ENCODE peak calls at places on chromosome 20, in eight cellular contexts. R is neural progenitor cell, O is mesenchymal stem cell, N is neuronal stem cell, M is mammary epithelial cell, Y is MM.1S, D is DND-41, Q is PC-3. H is an unnamed sample. For H3K27me3, the result is how much of the 10 kb centered on the place peaks cover.

GRCh38 chr20:46002008-46002407 is 6.7 kb upstream of the MMP9 start:
- DNase-seq in R (no peak), O (no peak), N (no peak), M (no peak), Y (no peak), D (no peak), Q (no peak), H (no peak)

GRCh38 chr20:58712116-58712822 is 19.7 kb downstream of the NPEPL1 start:
- DNase-seq in R (no peak), O (no peak), N (no peak), M (no peak), Y (no peak), D (no peak), Q (no peak), H (no peak)

GRCh38 chr20:32588040-32588439 is 2.9 kb upstream of the NOL4L start:
- DNase-seq in R (no peak), O (no peak), N (no peak), M (no peak), Y (no peak), D (no peak), Q (no peak), H (no peak)

GRCh38 chr20:16287776-16288175 is 285.5 kb downstream of the KIF16B start:
- DNase-seq in R (no peak), O (no peak), N (no peak), M (no peak), Y (no peak), D (no peak), Q (no peak), H (no peak)

GRCh38 chr20:21714297-21715192 is 9.1 kb downstream of the PAX1 start:
- DNase-seq in R (peak), O (no peak), N (no peak), M (no peak), Y (no peak), D (no peak), Q (no peak), H (no peak)

GRCh38 chr20:13021205-13021970 is 12.6 kb downstream of the SPTLC3 start:
- DNase-seq in R (no peak), O (no peak), N (no peak), M (no peak), Y (no peak), D (no peak), Q (no peak), H (no peak)

GRCh38 chr20:41118632-41119031 is 18.7 kb upstream of the PLCG1 start:
- DNase-seq in R (no peak), O (no peak), N (no peak), M (no peak), Y (no peak), D (no peak), Q (peak), H (no peak)

GRCh38 chr20:30599990-30600389 is 657.5 kb upstream of the DEFB115 start:
- DNase-seq in R (no peak), O (no peak), N (no peak), M (no peak), Y (no peak), D (no peak), Q (no peak), H (no peak)

GRCh38 chr20:34711813-34712430 is 7.8 kb downstream of the TP53INP2 start:
- DNase-seq in R (no peak), O (no peak), N (no peak), M (no peak), Y (no peak), D (no peak), Q (no peak), H (no peak)

GRCh38 chr20:6298049-6298448 is 175.2 kb upstream of the FERMT1 start:
- DNase-seq in R (no peak), O (no peak), N (no peak), M (no peak), Y (no peak), D (no peak), Q (no peak), H (no peak)

GRCh38 chr20:9228774-9229450 is 160.0 kb downstream of the PLCB4 start:
- DNase-seq in R (no peak), O (no peak), N (no peak), M (no peak), Y (no peak), D (no peak), Q (peak), H (no peak)

GRCh38 chr20:13042458-13042794 is 33.7 kb downstream of the SPTLC3 start:
- DNase-seq in R (no peak), O (no peak), N (no peak), M (no peak), Y (no peak), D (no peak), Q (no peak), H (no peak)

GRCh38 chr20:46246527-46246926 is 61.8 kb downstream of the CDH22 start:
- DNase-seq in R (no peak), O (no peak), N (no peak), M (no peak), Y (no peak), D (no peak), Q (no peak), H (no peak)

GRCh38 chr20:19779634-19780033 is 21.6 kb downstream of the RIN2 start:
- DNase-seq in R (no peak), O (no peak), N (no peak), M (peak), Y (peak), D (no peak), Q (no peak), H (no peak)

GRCh38 chr20:62479218-62479617 is 3.4 kb upstream of the GATA5 start:
- DNase-seq in R (no peak), O (no peak), N (no peak), M (no peak), Y (no peak), D (no peak), Q (no peak), H (no peak)
- H3K27me3 ChIP-seq in R (half or more), O (half or more), N (half or more), M (half or more), Y (half or more), D (under half), Q (under half), H (under half)

GRCh38 chr20:17298751-17299150 is 71.9 kb downstream of the PCSK2 start:
- DNase-seq in R (no peak), O (no peak), N (no peak), M (no peak), Y (no peak), D (no peak), Q (no peak), H (no peak)

GRCh38 chr20:17295151-17295726 is 68.4 kb downstream of the PCSK2 start:
- DNase-seq in R (no peak), O (no peak), N (no peak), M (no peak), Y (no peak), D (no peak), Q (no peak), H (no peak)

GRCh38 chr20:17295991-17296390 is 69.2 kb downstream of the PCSK2 start:
- DNase-seq in R (no peak), O (no peak), N (no peak), M (no peak), Y (no peak), D (no peak), Q (no peak), H (no peak)

DNA sequence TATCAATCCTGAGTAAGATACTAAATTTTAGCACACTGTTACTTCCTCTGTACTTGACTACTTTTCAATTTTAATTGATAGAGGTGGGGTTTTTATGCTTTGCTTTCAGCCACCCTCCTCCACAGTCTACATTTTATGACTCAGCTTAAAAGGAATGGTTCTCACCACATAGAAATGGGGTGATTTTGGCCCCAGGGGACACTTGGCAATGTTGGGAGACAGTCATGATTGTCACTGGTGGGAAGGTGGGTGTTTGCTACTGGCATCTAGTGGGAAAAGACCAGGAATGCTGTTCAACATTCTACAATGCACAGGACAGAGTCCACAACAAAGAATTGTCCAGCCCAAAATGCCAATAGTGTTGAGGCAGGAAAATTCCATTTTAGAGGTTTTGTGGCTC is 71.3 kb downstream of the PCSK2 start:
- DNase-seq in R (no peak), O (no peak), N (no peak), M (no peak), Y (no peak), D (no peak), Q (no peak), H (no peak)
- H3K9ac ChIP-seq in R (no peak), O (no peak), N (no peak), M (no peak), Y (no peak), D (no peak), Q (no peak), H (no peak)

GRCh38 chr20:17533396-17533795 is 2.2 kb upstream of the BFSP1 start:
- DNase-seq in R (peak), O (peak), N (peak), M (peak), Y (peak), D (peak), Q (peak), H (peak)
- H3K27me3 ChIP-seq in R (half or more), O (under half), N (under half), M (under half), Y (under half), D (under half), Q (under half), H (under half)

GRCh38 chr20:63939061-63939935 is 16.9 kb downstream of the UCKL1 start:
- DNase-seq in R (no peak), O (no peak), N (no peak), M (no peak), Y (no peak), D (no peak), Q (no peak), H (no peak)

GRCh38 chr20:63941282-63942060 is 14.7 kb downstream of the UCKL1 start:
- DNase-seq in R (peak), O (no peak), N (no peak), M (peak), Y (no peak), D (peak), Q (peak), H (no peak)

GRCh38 chr20:63942250-63943006 is 13.8 kb downstream of the UCKL1 start:
- DNase-seq in R (peak), O (no peak), N (no peak), M (peak), Y (no peak), D (peak), Q (no peak), H (peak)

GRCh38 chr20:63940071-63940471 is 16.1 kb downstream of the UCKL1 start:
- DNase-seq in R (no peak), O (no peak), N (no peak), M (no peak), Y (no peak), D (no peak), Q (no peak), H (no peak)

GRCh38 chr20:63940472-63941266 is 15.5 kb downstream of the UCKL1 start:
- DNase-seq in R (no peak), O (no peak), N (no peak), M (no peak), Y (no peak), D (no peak), Q (no peak), H (no peak)
- H3K9ac ChIP-seq in R (no peak), O (no peak), N (peak), M (no peak), Y (no peak), D (no peak), Q (no peak), H (no peak)

GRCh38 chr20:60500038-60500701 is 541.9 kb downstream of the CDH26 start:
- DNase-seq in R (no peak), O (no peak), N (no peak), M (no peak), Y (no peak), D (no peak), Q (no peak), H (no peak)

GRCh38 chr20:60497298-60497697 is 539.1 kb downstream of the CDH26 start:
- DNase-seq in R (no peak), O (no peak), N (no peak), M (peak), Y (no peak), D (no peak), Q (no peak), H (no peak)

DNA sequence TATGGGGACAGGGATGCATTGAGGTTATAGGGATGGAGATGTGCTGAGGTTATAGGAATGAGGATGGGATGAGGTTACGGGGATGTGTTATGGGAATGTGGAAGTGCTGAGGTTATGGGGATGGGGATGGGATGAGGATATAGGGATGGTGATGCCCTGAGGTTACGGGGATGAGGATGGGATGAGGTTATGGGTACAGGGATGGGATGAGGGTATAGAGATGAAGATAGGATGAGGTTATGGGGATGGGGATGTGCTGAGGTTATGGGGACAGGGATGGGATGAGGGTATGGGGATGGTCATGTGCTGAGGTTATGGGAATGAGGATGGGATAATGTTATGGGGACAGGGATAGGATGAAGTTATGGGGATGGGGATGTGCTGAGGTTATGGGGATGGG is 542.8 kb downstream of the CDH26 start:
- DNase-seq in R (no peak), O (no peak), N (no peak), M (no peak), Y (no peak), D (no peak), Q (no peak), H (no peak)
- H3K27me3 ChIP-seq in R (under half), O (under half), N (under half), M (under half), Y (under half), D (under half), Q (under half), H (under half)

GRCh38 chr20:48294942-48295341 is 509.7 kb upstream of the SULF2 start:
- DNase-seq in R (no peak), O (peak), N (peak), M (no peak), Y (no peak), D (no peak), Q (no peak), H (no peak)
- H3K9ac ChIP-seq in R (no peak), O (no peak), N (no peak), M (no peak), Y (no peak), D (no peak), Q (no peak), H (peak)

GRCh38 chr20:54149765-54150264 is 24.0 kb downstream of the CYP24A1 start:
- DNase-seq in R (no peak), O (no peak), N (no peak), M (no peak), Y (no peak), D (no peak), Q (no peak), H (no peak)
- H3K27me3 ChIP-seq in R (under half), O (under half), N (under half), M (under half), Y (under half), D (under half), Q (under half), H (under half)

DNA sequence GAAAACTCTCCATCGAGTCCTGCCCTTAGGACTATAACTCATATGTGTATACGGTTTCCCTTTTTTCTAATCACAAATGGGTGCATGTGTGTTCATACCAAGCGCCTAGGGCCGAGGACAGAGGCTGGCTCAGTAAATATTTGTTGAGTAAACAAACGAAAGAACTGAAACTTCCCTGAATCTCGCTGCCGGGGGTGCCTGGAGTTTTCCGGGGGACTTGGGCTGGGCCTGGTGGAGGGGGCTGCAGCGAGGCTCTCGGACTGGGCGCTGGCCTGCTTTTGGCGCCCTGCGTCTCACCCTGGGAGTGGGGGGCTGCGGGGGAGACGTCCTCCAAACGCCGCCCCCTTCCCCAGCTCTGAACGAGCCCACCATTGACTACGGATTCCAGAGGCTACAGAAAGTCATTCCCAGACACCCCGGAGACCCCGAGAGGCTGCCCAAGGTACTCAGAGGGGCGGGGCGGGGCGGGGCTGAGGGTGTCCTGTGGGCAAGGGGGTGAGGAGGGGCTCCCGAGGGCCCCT is 49.0 kb downstream of the CPXM1 start:
- DNase-seq in R (no peak), O (no peak), N (no peak), M (no peak), Y (no peak), D (no peak), Q (peak), H (no peak)
- H3K9ac ChIP-seq in R (no peak), O (no peak), N (no peak), M (no peak), Y (no peak), D (no peak), Q (no peak), H (no peak)

DNA sequence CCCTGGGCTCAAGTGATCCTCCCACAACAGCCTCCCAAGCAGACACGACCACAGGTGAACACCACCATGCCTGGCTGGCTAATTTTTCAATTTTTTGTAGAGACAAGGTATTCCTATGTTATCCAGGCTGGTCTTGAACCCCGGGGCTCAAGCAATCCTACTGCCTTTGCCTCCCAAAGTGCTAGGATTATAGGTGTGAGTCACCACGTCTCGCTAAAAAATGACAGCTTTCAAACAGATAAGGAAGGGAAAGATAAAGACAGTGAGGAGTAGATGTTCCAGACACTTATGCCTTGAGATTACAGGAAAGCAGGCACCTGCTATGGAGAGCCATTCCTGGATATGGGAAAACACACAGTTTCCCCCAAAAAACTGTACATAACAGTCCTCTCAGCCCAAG is 40.9 kb upstream of the SLA2 start:
- DNase-seq in R (no peak), O (no peak), N (no peak), M (no peak), Y (no peak), D (no peak), Q (no peak), H (no peak)
- H3K27me3 ChIP-seq in R (under half), O (under half), N (under half), M (under half), Y (under half), D (under half), Q (under half), H (under half)

GRCh38 chr20:50802289-50802688 is 7.4 kb downstream of the BCAS4 start:
- DNase-seq in R (no peak), O (no peak), N (no peak), M (no peak), Y (no peak), D (no peak), Q (no peak), H (no peak)

GRCh38 chr20:50806126-50806768 is 11.4 kb downstream of the BCAS4 start:
- DNase-seq in R (no peak), O (no peak), N (no peak), M (no peak), Y (no peak), D (no peak), Q (no peak), H (no peak)

GRCh38 chr20:50801747-50802125 is 6.9 kb downstream of the BCAS4 start:
- DNase-seq in R (no peak), O (no peak), N (no peak), M (no peak), Y (no peak), D (no peak), Q (no peak), H (no peak)

GRCh38 chr20:50804453-50805348 is 9.8 kb downstream of the BCAS4 start:
- DNase-seq in R (no peak), O (no peak), N (no peak), M (no peak), Y (no peak), D (no peak), Q (no peak), H (no peak)

GRCh38 chr20:50805349-50805684 is 10.5 kb downstream of the BCAS4 start:
- DNase-seq in R (no peak), O (no peak), N (no peak), M (no peak), Y (no peak), D (no peak), Q (no peak), H (no peak)
- H3K9ac ChIP-seq in R (no peak), O (no peak), N (no peak), M (no peak), Y (no peak), D (no peak), Q (no peak), H (no peak)

H was measured in endothelial cell of umbilical vein.